ENCODE peak calls at places on chromosomes 4 and X, in seven cellular contexts. One of them, this sample, is unnamed.

GRCh38 chr4:6959261-6959660 is 49.6 kb downstream of the TBC1D14 start:
- DNase-seq in aorta: no peak
- DNase-seq in brain microvascular endothelial cell: no peak
- DNase-seq in cardiac muscle cell: no peak
- DNase-seq in suprapubic skin: peak; percentile 47
- DNase-seq in MG63: no peak
- DNase-seq in esophagus squamous epithelium: no peak
- DNase-seq in this sample: no peak

GRCh38 chr4:108794136-108794535 is 31.3 kb upstream of the ETNPPL start:
- DNase-seq in aorta: no peak
- DNase-seq in brain microvascular endothelial cell: peak; percentile 35
- DNase-seq in cardiac muscle cell: no peak
- DNase-seq in suprapubic skin: no peak
- DNase-seq in MG63: no peak
- DNase-seq in esophagus squamous epithelium: no peak
- DNase-seq in this sample: no peak

GRCh38 chrX:134706138-134706537 is 47.9 kb upstream of the PLAC1 start:
- DNase-seq in aorta: no peak
- DNase-seq in brain microvascular endothelial cell: no peak
- DNase-seq in cardiac muscle cell: no peak
- DNase-seq in suprapubic skin: no peak
- DNase-seq in MG63: no peak
- DNase-seq in esophagus squamous epithelium: no peak
- DNase-seq in this sample: no peak

GRCh38 chr4:141417387-141417786 is 196.7 kb downstream of the ZNF330 start:
- DNase-seq in aorta: no peak
- DNase-seq in brain microvascular endothelial cell: peak; percentile 18
- DNase-seq in cardiac muscle cell: no peak
- DNase-seq in suprapubic skin: no peak
- DNase-seq in MG63: peak; percentile 54
- DNase-seq in esophagus squamous epithelium: no peak
- DNase-seq in this sample: no peak

GRCh38 chrX:63713510-63713909 is 71.5 kb downstream of the ARHGEF9 start:
- DNase-seq in aorta: no peak
- DNase-seq in brain microvascular endothelial cell: no peak
- DNase-seq in cardiac muscle cell: peak; percentile 68
- DNase-seq in suprapubic skin: no peak
- DNase-seq in MG63: no peak
- DNase-seq in esophagus squamous epithelium: no peak
- DNase-seq in this sample: no peak

GRCh38 chrX:72351606-72352338 is 46.1 kb upstream of the CITED1 start:
- DNase-seq in aorta: no peak
- DNase-seq in brain microvascular endothelial cell: no peak
- DNase-seq in cardiac muscle cell: no peak
- DNase-seq in suprapubic skin: peak; percentile 67
- DNase-seq in MG63: no peak
- DNase-seq in esophagus squamous epithelium: no peak
- DNase-seq in this sample: no peak

GRCh38 chr4:82667761-82668505 is 106.1 kb upstream of the TMEM150C start:
- DNase-seq in aorta: no peak
- DNase-seq in brain microvascular endothelial cell: no peak
- DNase-seq in cardiac muscle cell: no peak
- DNase-seq in suprapubic skin: no peak
- DNase-seq in MG63: no peak
- DNase-seq in esophagus squamous epithelium: no peak
- DNase-seq in this sample: no peak

GRCh38 chr4:182695009-182695408 is 222.2 kb downstream of the DCTD start:
- DNase-seq in aorta: no peak
- DNase-seq in brain microvascular endothelial cell: no peak
- DNase-seq in cardiac muscle cell: no peak
- DNase-seq in suprapubic skin: no peak
- DNase-seq in MG63: no peak
- DNase-seq in esophagus squamous epithelium: no peak
- DNase-seq in this sample: no peak

GRCh38 chr4:151992755-151993154 is 231.9 kb upstream of the GATB start:
- DNase-seq in aorta: no peak
- DNase-seq in brain microvascular endothelial cell: no peak
- DNase-seq in cardiac muscle cell: no peak
- DNase-seq in suprapubic skin: no peak
- DNase-seq in MG63: no peak
- DNase-seq in esophagus squamous epithelium: no peak
- DNase-seq in this sample: no peak

GRCh38 chrX:5595570-5595969 is 633.1 kb downstream of the NLGN4X start:
- DNase-seq in aorta: no peak
- DNase-seq in brain microvascular endothelial cell: no peak
- DNase-seq in cardiac muscle cell: no peak
- DNase-seq in suprapubic skin: no peak
- DNase-seq in MG63: no peak
- DNase-seq in esophagus squamous epithelium: no peak
- DNase-seq in this sample: no peak

GRCh38 chrX:73851014-73852009 is 288.3 kb downstream of the CHIC1 start:
- DNase-seq in aorta: peak; percentile 92
- DNase-seq in brain microvascular endothelial cell: peak; percentile 94
- DNase-seq in cardiac muscle cell: no peak
- DNase-seq in suprapubic skin: no peak
- DNase-seq in MG63: no peak
- DNase-seq in esophagus squamous epithelium: peak; percentile 61
- DNase-seq in this sample: peak; percentile 86

GRCh38 chr4:39732728-39733127 is 34.8 kb downstream of the UBE2K start:
- DNase-seq in aorta: no peak
- DNase-seq in brain microvascular endothelial cell: peak; percentile 87
- DNase-seq in cardiac muscle cell: no peak
- DNase-seq in suprapubic skin: no peak
- DNase-seq in MG63: peak; percentile 67
- DNase-seq in esophagus squamous epithelium: no peak
- DNase-seq in this sample: no peak

GRCh38 chr4:7238300-7238960 is 46.1 kb downstream of the SORCS2 start:
- DNase-seq in aorta: no peak
- DNase-seq in brain microvascular endothelial cell: no peak
- DNase-seq in cardiac muscle cell: no peak
- DNase-seq in suprapubic skin: no peak
- DNase-seq in MG63: no peak
- DNase-seq in esophagus squamous epithelium: no peak
- DNase-seq in this sample: no peak

GRCh38 chr4:98498774-98499173 is 159.6 kb downstream of the TSPAN5 start:
- DNase-seq in aorta: no peak
- DNase-seq in brain microvascular endothelial cell: no peak
- DNase-seq in cardiac muscle cell: no peak
- DNase-seq in suprapubic skin: no peak
- DNase-seq in MG63: no peak
- DNase-seq in esophagus squamous epithelium: no peak
- DNase-seq in this sample: no peak

GRCh38 chrX:38940547-38940946 is 139.3 kb downstream of the MID1IP1 start:
- DNase-seq in aorta: no peak
- DNase-seq in brain microvascular endothelial cell: no peak
- DNase-seq in cardiac muscle cell: no peak
- DNase-seq in suprapubic skin: no peak
- DNase-seq in MG63: no peak
- DNase-seq in esophagus squamous epithelium: no peak
- DNase-seq in this sample: no peak

GRCh38 chrX:2497961-2498780 is 2.6 kb downstream of the DHRSX start:
- DNase-seq in aorta: no peak
- DNase-seq in brain microvascular endothelial cell: no peak
- DNase-seq in cardiac muscle cell: peak; percentile 5
- DNase-seq in suprapubic skin: no peak
- DNase-seq in MG63: no peak
- DNase-seq in esophagus squamous epithelium: no peak
- DNase-seq in this sample: no peak

GRCh38 chr4:87406462-87406861 is 15.5 kb upstream of the HSD17B11 start:
- DNase-seq in aorta: no peak
- DNase-seq in brain microvascular endothelial cell: no peak
- DNase-seq in cardiac muscle cell: no peak
- DNase-seq in suprapubic skin: no peak
- DNase-seq in MG63: no peak
- DNase-seq in esophagus squamous epithelium: no peak
- DNase-seq in this sample: no peak

GRCh38 chr4:140013088-140013487 is 140.9 kb downstream of the MAML3 start:
- DNase-seq in aorta: no peak
- DNase-seq in brain microvascular endothelial cell: no peak
- DNase-seq in cardiac muscle cell: no peak
- DNase-seq in suprapubic skin: no peak
- DNase-seq in MG63: no peak
- DNase-seq in esophagus squamous epithelium: no peak
- DNase-seq in this sample: no peak

GRCh38 chrX:122818068-122818467 is 366.0 kb upstream of the GRIA3 start:
- DNase-seq in aorta: no peak
- DNase-seq in brain microvascular endothelial cell: no peak
- DNase-seq in cardiac muscle cell: no peak
- DNase-seq in suprapubic skin: no peak
- DNase-seq in MG63: no peak
- DNase-seq in esophagus squamous epithelium: no peak
- DNase-seq in this sample: no peak

GRCh38 chr4:122661176-122661575 is 40.3 kb upstream of the IL21 start:
- DNase-seq in aorta: no peak
- DNase-seq in brain microvascular endothelial cell: no peak
- DNase-seq in cardiac muscle cell: no peak
- DNase-seq in suprapubic skin: no peak
- DNase-seq in MG63: no peak
- DNase-seq in esophagus squamous epithelium: no peak
- DNase-seq in this sample: no peak

GRCh38 chr4:3045500-3045850 is 28.9 kb downstream of the HTT-AS start:
- DNase-seq in aorta: no peak
- DNase-seq in brain microvascular endothelial cell: peak; percentile 93
- DNase-seq in cardiac muscle cell: no peak
- DNase-seq in suprapubic skin: no peak
- DNase-seq in MG63: no peak
- DNase-seq in esophagus squamous epithelium: peak; percentile 31
- DNase-seq in this sample: peak; percentile 83

GRCh38 chr4:68250151-68250930 is 4.8 kb upstream of the TMPRSS11B start:
- DNase-seq in aorta: no peak
- DNase-seq in brain microvascular endothelial cell: no peak
- DNase-seq in cardiac muscle cell: no peak
- DNase-seq in suprapubic skin: no peak
- DNase-seq in MG63: no peak
- DNase-seq in esophagus squamous epithelium: no peak
- DNase-seq in this sample: no peak

GRCh38 chr4:80182237-80182866 is 15.0 kb upstream of the PRDM8 start:
- DNase-seq in aorta: no peak
- DNase-seq in brain microvascular endothelial cell: no peak
- DNase-seq in cardiac muscle cell: no peak
- DNase-seq in suprapubic skin: no peak
- DNase-seq in MG63: peak; percentile 43
- DNase-seq in esophagus squamous epithelium: no peak
- DNase-seq in this sample: peak; percentile 33

GRCh38 chr4:80183196-80184052 is 13.9 kb upstream of the PRDM8 start:
- DNase-seq in aorta: peak; percentile 82
- DNase-seq in brain microvascular endothelial cell: no peak
- DNase-seq in cardiac muscle cell: no peak
- DNase-seq in suprapubic skin: no peak
- DNase-seq in MG63: peak; percentile 43
- DNase-seq in esophagus squamous epithelium: no peak
- DNase-seq in this sample: peak; percentile 68

GRCh38 chr4:80178964-80179363 is 18.3 kb upstream of the PRDM8 start:
- DNase-seq in aorta: no peak
- DNase-seq in brain microvascular endothelial cell: no peak
- DNase-seq in cardiac muscle cell: no peak
- DNase-seq in suprapubic skin: no peak
- DNase-seq in MG63: no peak
- DNase-seq in esophagus squamous epithelium: no peak
- DNase-seq in this sample: no peak

GRCh38 chr4:80179637-80180161 is 17.6 kb upstream of the PRDM8 start:
- DNase-seq in aorta: no peak
- DNase-seq in brain microvascular endothelial cell: no peak
- DNase-seq in cardiac muscle cell: no peak
- DNase-seq in suprapubic skin: no peak
- DNase-seq in MG63: no peak
- DNase-seq in esophagus squamous epithelium: no peak
- DNase-seq in this sample: no peak

GRCh38 chr4:80180743-80181142 is 16.6 kb upstream of the PRDM8 start:
- DNase-seq in aorta: no peak
- DNase-seq in brain microvascular endothelial cell: no peak
- DNase-seq in cardiac muscle cell: no peak
- DNase-seq in suprapubic skin: no peak
- DNase-seq in MG63: no peak
- DNase-seq in esophagus squamous epithelium: no peak
- DNase-seq in this sample: no peak
- H3K27me3 ChIP-seq in aorta: no peaks in the 10 kb centered on the region
- H3K27me3 ChIP-seq in brain microvascular endothelial cell: no peaks in the 10 kb centered on the region
- H3K27me3 ChIP-seq in cardiac muscle cell: peaks cover 32% of the 10 kb centered on the region
- H3K27me3 ChIP-seq in suprapubic skin: peaks cover 20% of the 10 kb centered on the region
- H3K27me3 ChIP-seq in MG63: no peaks in the 10 kb centered on the region
- H3K27me3 ChIP-seq in esophagus squamous epithelium: no peaks in the 10 kb centered on the region
- H3K27me3 ChIP-seq in this sample: no peaks in the 10 kb centered on the region

GRCh38 chrX:14505648-14506047 is 23.7 kb upstream of the GLRA2 start:
- DNase-seq in aorta: no peak
- DNase-seq in brain microvascular endothelial cell: no peak
- DNase-seq in cardiac muscle cell: no peak
- DNase-seq in suprapubic skin: no peak
- DNase-seq in MG63: no peak
- DNase-seq in esophagus squamous epithelium: no peak
- DNase-seq in this sample: no peak

GRCh38 chrX:14501312-14501711 is 28.0 kb upstream of the GLRA2 start:
- DNase-seq in aorta: no peak
- DNase-seq in brain microvascular endothelial cell: no peak
- DNase-seq in cardiac muscle cell: no peak
- DNase-seq in suprapubic skin: no peak
- DNase-seq in MG63: no peak
- DNase-seq in esophagus squamous epithelium: no peak
- DNase-seq in this sample: no peak

GRCh38 chrX:14508025-14508690 is 21.2 kb upstream of the GLRA2 start:
- DNase-seq in aorta: no peak
- DNase-seq in brain microvascular endothelial cell: no peak
- DNase-seq in cardiac muscle cell: no peak
- DNase-seq in suprapubic skin: no peak
- DNase-seq in MG63: no peak
- DNase-seq in esophagus squamous epithelium: no peak
- DNase-seq in this sample: no peak

GRCh38 chrX:14506866-14507265 is 22.5 kb upstream of the GLRA2 start:
- DNase-seq in aorta: no peak
- DNase-seq in brain microvascular endothelial cell: no peak
- DNase-seq in cardiac muscle cell: no peak
- DNase-seq in suprapubic skin: no peak
- DNase-seq in MG63: no peak
- DNase-seq in esophagus squamous epithelium: no peak
- DNase-seq in this sample: no peak

GRCh38 chrX:14504960-14505538 is 24.3 kb upstream of the GLRA2 start:
- DNase-seq in aorta: no peak
- DNase-seq in brain microvascular endothelial cell: no peak
- DNase-seq in cardiac muscle cell: no peak
- DNase-seq in suprapubic skin: no peak
- DNase-seq in MG63: no peak
- DNase-seq in esophagus squamous epithelium: no peak
- DNase-seq in this sample: no peak
- H3K27me3 ChIP-seq in aorta: no peaks in the 10 kb centered on the region
- H3K27me3 ChIP-seq in brain microvascular endothelial cell: no peaks in the 10 kb centered on the region
- H3K27me3 ChIP-seq in cardiac muscle cell: no peaks in the 10 kb centered on the region
- H3K27me3 ChIP-seq in suprapubic skin: no peaks in the 10 kb centered on the region
- H3K27me3 ChIP-seq in MG63: no peaks in the 10 kb centered on the region
- H3K27me3 ChIP-seq in esophagus squamous epithelium: no peaks in the 10 kb centered on the region
- H3K27me3 ChIP-seq in this sample: no peaks in the 10 kb centered on the region

GRCh38 chrX:153307546-153308175 is 13.9 kb downstream of the PNMA6F start:
- DNase-seq in aorta: no peak
- DNase-seq in brain microvascular endothelial cell: no peak
- DNase-seq in cardiac muscle cell: no peak
- DNase-seq in suprapubic skin: no peak
- DNase-seq in MG63: no peak
- DNase-seq in esophagus squamous epithelium: no peak
- DNase-seq in this sample: no peak
- H3K27me3 ChIP-seq in aorta: no peaks in the 10 kb centered on the region
- H3K27me3 ChIP-seq in brain microvascular endothelial cell: no peaks in the 10 kb centered on the region
- H3K27me3 ChIP-seq in cardiac muscle cell: no peaks in the 10 kb centered on the region
- H3K27me3 ChIP-seq in suprapubic skin: no peaks in the 10 kb centered on the region
- H3K27me3 ChIP-seq in MG63: no peaks in the 10 kb centered on the region
- H3K27me3 ChIP-seq in esophagus squamous epithelium: no peaks in the 10 kb centered on the region
- H3K27me3 ChIP-seq in this sample: no peaks in the 10 kb centered on the region

GRCh38 chrX:35809816-35810215 is 11.7 kb downstream of the MAGEB16 start:
- DNase-seq in aorta: no peak
- DNase-seq in brain microvascular endothelial cell: no peak
- DNase-seq in cardiac muscle cell: no peak
- DNase-seq in suprapubic skin: no peak
- DNase-seq in MG63: no peak
- DNase-seq in esophagus squamous epithelium: no peak
- DNase-seq in this sample: no peak
- H3K27me3 ChIP-seq in aorta: no peaks in the 10 kb centered on the region
- H3K27me3 ChIP-seq in brain microvascular endothelial cell: no peaks in the 10 kb centered on the region
- H3K27me3 ChIP-seq in cardiac muscle cell: no peaks in the 10 kb centered on the region
- H3K27me3 ChIP-seq in suprapubic skin: no peaks in the 10 kb centered on the region
- H3K27me3 ChIP-seq in MG63: no peaks in the 10 kb centered on the region
- H3K27me3 ChIP-seq in esophagus squamous epithelium: no peaks in the 10 kb centered on the region
- H3K27me3 ChIP-seq in this sample: no peaks in the 10 kb centered on the region

This sample was measured in CD4-positive, alpha-beta memory T cell.